ENCODE peak calls at places on chromosomes 16 and 17, in seven cellular contexts. E, D, H, M, C, Q and I are unnamed samples.

GRCh38 chr16:11256657-11257130 is 690 bp upstream of the SOCS1 start:
- DNase-seq in H (peak), E (peak), C (no peak), M (no peak), D (no peak), Q (no peak), I (no peak)

GRCh38 chr17:77644981-77645380 is 313.5 kb upstream of the TNRC6C start:
- DNase-seq in D (no peak), C (no peak), M (no peak), H (peak), E (no peak), Q (no peak), I (no peak)

GRCh38 chr16:19997734-19998133 is 76.0 kb downstream of the GPR139 start:
- DNase-seq in C (no peak), M (no peak), H (no peak), E (no peak), D (no peak), Q (no peak), I (no peak)

GRCh38 chr17:13540546-13540945 is 61.2 kb downstream of the HS3ST3A1 start:
- DNase-seq in H (no peak), M (no peak), D (no peak), Q (no peak), E (peak), C (no peak), I (no peak)

GRCh38 chr17:77875881-77876509 is 82.5 kb upstream of the TNRC6C start:
- DNase-seq in M (no peak), E (peak), C (peak), Q (no peak), D (peak), H (no peak), I (no peak)

GRCh38 chr17:7837375-7838290 is 3.6 kb downstream of the KDM6B start:
- DNase-seq in Q (no peak), M (no peak), H (no peak), E (no peak), D (no peak), C (no peak), I (no peak)

GRCh38 chr16:88435437-88436355 is 17.4 kb upstream of the ZFPM1 start:
- DNase-seq in Q (no peak), E (no peak), H (no peak), D (no peak), C (no peak), M (no peak), I (no peak)

GRCh38 chr17:76515291-76515949 is 14.2 kb upstream of the RHBDF2 start:
- DNase-seq in M (no peak), D (peak), Q (peak), C (no peak), H (peak), E (peak), I (peak)

GRCh38 chr17:66426397-66427033 is 124.1 kb downstream of the PRKCA start:
- DNase-seq in H (peak), E (peak), C (peak), Q (peak), D (no peak), M (no peak), I (no peak)

GRCh38 chr17:32875904-32876413 is 965 bp downstream of the MYO1D start:
- DNase-seq in D (peak), C (no peak), H (no peak), M (no peak), E (no peak), Q (no peak), I (no peak)

GRCh38 chr16:72312862-72313261 is 140.9 kb upstream of the PMFBP1 start:
- DNase-seq in E (no peak), Q (no peak), M (no peak), H (no peak), D (peak), C (no peak), I (no peak)